ENCODE peak calls at places on chromosomes 4 and X, in seven cellular contexts. M is fibroblast of lung, Y is MM.1S, N is PC-3, H is mammary epithelial cell, B is GM23248, V is keratinocyte. T is an unnamed sample.

GRCh38 chrX:3939967-3940610 is 226.6 kb upstream of the PRKX start:
- DNase-seq in V (no peak), M (peak), H (peak), B (peak), N (peak), Y (peak), T (no peak)

GRCh38 chrX:3638280-3638873 is 75.1 kb downstream of the PRKX start:
- DNase-seq in B (peak), M (peak), Y (peak), N (peak), V (no peak), H (peak), T (no peak)

GRCh38 chrX:31563792-31564191 is 492.0 kb upstream of the FTHL17 start:
- DNase-seq in B (no peak), H (no peak), V (no peak), Y (no peak), M (no peak), N (no peak), T (no peak)

GRCh38 chrX:16827225-16827624 is 41.0 kb downstream of the TXLNG start:
- DNase-seq in M (no peak), N (no peak), H (peak), B (peak), V (no peak), Y (no peak), T (no peak)

GRCh38 chr4:169070071-169070894 is 60.2 kb upstream of the CBR4 start:
- DNase-seq in N (peak), V (peak), Y (no peak), B (peak), H (peak), M (no peak), T (peak)

GRCh38 chrX:69501433-69501832 is 2.7 kb upstream of the NALF2 start:
- DNase-seq in N (peak), B (no peak), H (no peak), Y (peak), M (no peak), V (no peak), T (no peak)

GRCh38 chr4:180150818-180151217 is 2092.4 kb upstream of the TENM3 start:
- DNase-seq in B (peak), M (peak), N (peak), H (no peak), Y (peak), V (no peak), T (no peak)

GRCh38 chr4:84530871-84531270 is 31.8 kb upstream of the NKX6-1 start:
- DNase-seq in M (peak), N (peak), H (peak), B (peak), V (no peak), Y (no peak), T (no peak)

GRCh38 chrX:77431227-77431626 is 16.0 kb upstream of the FGF16 start:
- DNase-seq in N (no peak), Y (no peak), H (no peak), V (no peak), B (peak), M (peak), T (no peak)

GRCh38 chr4:128524311-128524710 is 236.7 kb upstream of the PGRMC2 start:
- DNase-seq in Y (no peak), N (peak), M (peak), V (peak), H (peak), B (peak), T (peak)

GRCh38 chrX:64093761-64094160 is 111.7 kb downstream of the AMER1 start:
- DNase-seq in B (peak), V (no peak), H (no peak), N (peak), M (peak), Y (no peak), T (no peak)

GRCh38 chrX:13250831-13251612 is 68.8 kb downstream of the ATXN3L start:
- DNase-seq in Y (no peak), M (peak), H (no peak), B (peak), V (no peak), N (no peak), T (no peak)

GRCh38 chrX:13252726-13253125 is 67.1 kb downstream of the ATXN3L start:
- DNase-seq in V (no peak), M (peak), B (no peak), H (no peak), Y (no peak), N (no peak), T (no peak)

GRCh38 chrX:13254870-13255269 is 65.0 kb downstream of the ATXN3L start:
- DNase-seq in H (no peak), Y (no peak), B (no peak), V (no peak), M (no peak), N (no peak), T (no peak)

GRCh38 chrX:13254076-13254785 is 65.6 kb downstream of the ATXN3L start:
- DNase-seq in H (peak), Y (peak), B (peak), M (peak), V (no peak), N (peak), T (no peak)

GRCh38 chrX:13253223-13253622 is 66.6 kb downstream of the ATXN3L start:
- DNase-seq in N (no peak), B (no peak), Y (no peak), V (no peak), H (no peak), M (no peak), T (no peak)
- H3K9ac ChIP-seq in N (no peak), B (no peak), Y (no peak), V (no peak), H (no peak), M (no peak), T (no peak)

DNA sequence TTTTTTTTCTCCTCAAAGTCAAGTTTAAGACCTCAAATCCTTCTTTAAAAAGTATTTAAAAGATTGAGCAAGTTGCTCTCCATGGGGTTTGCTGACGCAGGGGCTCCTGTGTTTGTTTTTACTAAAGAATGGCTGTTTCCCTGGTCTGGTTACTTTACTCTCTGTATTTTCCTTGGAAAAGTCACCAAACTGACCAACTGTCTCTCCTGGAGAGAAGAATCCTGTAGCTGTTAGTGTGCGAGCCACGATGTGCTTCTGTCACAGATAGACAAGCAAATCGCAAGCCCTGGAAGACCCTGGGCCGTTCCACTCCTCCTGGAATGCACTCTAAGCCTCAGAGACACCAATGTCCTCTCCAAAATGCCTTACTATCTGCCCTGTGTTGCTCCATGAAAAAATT is 212.1 kb downstream of the CHIC2 start:
- DNase-seq in M (peak), B (no peak), N (no peak), Y (no peak), H (no peak), V (no peak), T (no peak)
- H3K9ac ChIP-seq in M (no peak), B (no peak), N (no peak), Y (no peak), H (no peak), V (no peak), T (no peak)

GRCh38 chrX:40420899-40421729 is 159.7 kb upstream of the ATP6AP2 start:
- DNase-seq in M (no peak), V (no peak), B (peak), N (no peak), H (peak), Y (no peak), T (no peak)
- H3K9ac ChIP-seq in M (no peak), V (no peak), B (no peak), N (no peak), H (no peak), Y (no peak), T (no peak)

DNA sequence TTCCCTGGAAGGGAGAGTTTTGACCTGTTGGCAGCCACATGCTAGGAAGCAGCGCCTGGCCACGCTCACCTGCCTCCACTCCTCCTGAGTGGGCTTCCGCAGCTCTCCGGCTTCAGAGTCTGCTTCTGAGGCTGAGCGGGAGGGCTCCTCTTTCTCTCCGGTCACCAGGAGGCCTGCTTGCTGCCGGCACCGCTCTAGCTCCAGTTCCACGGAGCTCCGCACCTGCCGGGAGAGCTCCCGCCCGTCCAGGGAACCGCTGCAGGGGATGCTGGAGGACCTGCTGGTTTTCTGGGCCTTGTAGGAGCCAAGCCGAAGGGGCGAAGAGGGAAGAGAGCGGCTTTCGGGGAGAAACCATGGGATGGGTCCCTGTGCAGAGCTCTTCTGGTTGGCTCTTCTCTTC is 26.0 kb downstream of the PPEF2 start:
- DNase-seq in V (no peak), Y (no peak), M (no peak), N (no peak), H (no peak), B (no peak), T (no peak)
- H3K9ac ChIP-seq in V (no peak), Y (no peak), M (no peak), N (no peak), H (no peak), B (no peak), T (no peak)

GRCh38 chr4:7046971-7047370 is 3.8 kb downstream of the TADA2B start:
- DNase-seq in Y (no peak), M (no peak), V (no peak), B (no peak), H (no peak), N (no peak), T (no peak)

GRCh38 chr4:7044415-7044930 is 1.3 kb downstream of the TADA2B start:
- DNase-seq in N (no peak), V (no peak), Y (no peak), M (no peak), B (peak), H (no peak), T (no peak)

GRCh38 chr4:7045553-7045952 is 2.4 kb downstream of the TADA2B start:
- DNase-seq in N (no peak), Y (no peak), M (no peak), H (no peak), B (no peak), V (no peak), T (no peak)

GRCh38 chr4:7048642-7049041 is 5.5 kb downstream of the TADA2B start:
- DNase-seq in B (no peak), Y (no peak), H (no peak), V (no peak), M (no peak), N (no peak), T (no peak)

DNA sequence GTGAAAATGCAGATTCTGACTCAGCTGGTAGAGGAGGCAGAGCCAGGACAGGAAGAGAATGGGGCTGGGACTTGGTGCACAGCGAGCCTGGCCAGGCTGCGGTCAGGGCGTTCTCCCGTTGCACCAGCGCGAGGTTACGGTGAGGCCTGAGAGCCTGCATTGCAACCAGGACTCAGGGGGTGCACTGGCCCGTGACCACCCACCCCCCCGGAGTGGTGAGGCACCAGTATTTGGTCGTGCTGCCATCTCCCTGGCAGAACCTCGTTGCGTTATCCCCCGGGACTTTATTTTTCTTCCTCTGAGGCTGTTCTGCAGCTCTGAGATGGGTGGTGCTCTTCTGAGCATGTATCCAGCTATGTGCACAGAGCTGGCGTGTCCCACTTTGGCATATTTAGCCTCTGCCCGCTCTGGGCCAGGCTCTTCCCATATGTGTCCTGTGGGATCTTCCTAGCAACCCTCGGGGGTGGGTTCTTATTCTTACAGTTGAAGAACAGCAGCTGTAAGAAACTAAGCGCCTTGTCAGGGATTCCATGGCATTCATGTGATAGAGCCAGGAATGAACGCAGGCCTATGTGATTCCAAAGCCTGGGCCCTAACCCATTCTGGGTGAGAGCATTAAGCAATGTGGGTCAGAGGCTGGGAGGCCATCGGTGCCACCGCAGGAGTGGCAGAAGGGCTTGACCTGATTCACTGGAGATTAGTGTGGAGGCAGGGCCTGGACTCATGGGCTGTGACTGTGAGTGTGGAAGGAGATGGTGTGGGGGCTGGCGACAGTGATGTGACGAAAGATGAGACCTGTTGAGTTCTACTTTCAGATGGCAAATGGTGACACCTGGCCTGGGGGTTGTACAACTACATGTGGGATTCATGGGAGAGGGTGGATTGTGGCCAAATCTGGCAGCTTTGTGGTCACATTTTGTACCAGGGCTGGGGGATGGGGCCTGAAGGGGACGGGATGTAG is 3.1 kb downstream of the TADA2B start:
- DNase-seq in H (no peak), N (peak), V (no peak), M (no peak), B (peak), Y (no peak), T (peak)
- H3K9ac ChIP-seq in H (no peak), N (no peak), V (no peak), M (no peak), B (peak), Y (no peak), T (peak)

DNA sequence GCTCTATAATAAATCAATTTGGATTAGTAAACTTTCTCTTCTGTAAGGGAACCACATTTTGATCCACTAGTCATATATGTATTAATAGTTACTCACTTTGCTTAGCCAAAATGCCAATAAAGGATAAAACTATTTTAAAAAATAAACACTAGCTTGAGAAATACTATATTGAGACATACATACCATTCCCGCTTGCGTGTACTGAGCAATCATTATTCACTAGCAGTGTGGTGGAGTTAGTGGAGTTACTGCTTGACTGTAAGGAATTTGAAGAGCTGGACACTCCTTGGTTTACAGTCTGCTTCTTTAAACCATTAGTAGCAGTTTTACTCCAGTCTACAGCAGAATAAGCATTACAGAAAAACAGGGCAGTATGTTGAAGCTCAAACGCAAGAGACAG is 10.8 kb upstream of the PHKA2 start:
- DNase-seq in B (peak), V (peak), H (peak), M (peak), N (peak), Y (no peak), T (no peak)
- H3K9ac ChIP-seq in B (peak), V (peak), H (peak), M (no peak), N (peak), Y (no peak), T (no peak)

DNA sequence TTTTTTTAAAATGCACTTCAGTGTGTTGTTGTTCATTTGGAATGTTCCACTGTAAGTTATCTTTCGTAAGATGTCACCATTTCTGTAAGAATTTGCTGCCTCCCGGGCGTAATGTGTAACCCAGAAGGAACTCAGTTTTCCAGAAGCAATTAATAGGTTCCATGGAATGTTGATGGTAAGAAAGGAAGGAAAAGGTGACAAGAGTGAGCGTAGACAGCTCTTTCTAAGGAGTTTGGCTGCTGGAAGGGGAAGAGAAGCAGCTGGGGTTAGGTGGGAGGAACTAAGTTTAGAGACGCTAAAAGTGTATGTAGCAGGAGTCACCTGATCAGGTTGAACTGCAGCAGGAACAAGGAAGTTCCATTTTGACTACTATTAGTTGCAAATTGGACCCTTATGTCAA is 35.9 kb downstream of the PNMA5 start:
- DNase-seq in Y (no peak), B (peak), M (no peak), V (no peak), H (no peak), N (peak), T (no peak)
- H3K9ac ChIP-seq in Y (no peak), B (peak), M (no peak), V (no peak), H (no peak), N (no peak), T (no peak)

DNA sequence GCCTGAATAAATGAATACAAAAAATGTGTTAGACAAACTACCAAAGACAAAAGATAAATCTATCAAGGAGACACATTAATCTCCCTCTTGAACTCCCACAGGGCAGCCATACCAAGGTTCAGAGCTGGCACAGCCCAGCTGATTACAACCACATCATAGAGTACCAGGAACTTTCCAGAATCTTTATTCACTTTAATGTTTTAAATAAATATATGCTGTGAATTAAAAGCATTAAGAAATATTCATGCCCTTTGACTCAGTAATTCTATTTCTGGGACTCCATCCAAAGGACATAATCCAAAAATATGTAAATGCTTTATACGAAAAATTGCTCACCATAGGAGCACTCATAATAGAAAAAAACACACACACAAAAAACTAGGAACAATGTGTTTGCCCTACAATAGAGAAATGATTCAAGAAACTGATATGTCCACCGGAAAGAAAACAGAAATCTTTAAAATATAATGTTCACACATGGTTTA is 126.0 kb downstream of the LDB2 start:
- DNase-seq in N (no peak), V (no peak), M (peak), Y (no peak), B (peak), H (no peak), T (no peak)
- H3K9ac ChIP-seq in N (no peak), V (no peak), M (no peak), Y (no peak), B (no peak), H (no peak), T (no peak)

DNA sequence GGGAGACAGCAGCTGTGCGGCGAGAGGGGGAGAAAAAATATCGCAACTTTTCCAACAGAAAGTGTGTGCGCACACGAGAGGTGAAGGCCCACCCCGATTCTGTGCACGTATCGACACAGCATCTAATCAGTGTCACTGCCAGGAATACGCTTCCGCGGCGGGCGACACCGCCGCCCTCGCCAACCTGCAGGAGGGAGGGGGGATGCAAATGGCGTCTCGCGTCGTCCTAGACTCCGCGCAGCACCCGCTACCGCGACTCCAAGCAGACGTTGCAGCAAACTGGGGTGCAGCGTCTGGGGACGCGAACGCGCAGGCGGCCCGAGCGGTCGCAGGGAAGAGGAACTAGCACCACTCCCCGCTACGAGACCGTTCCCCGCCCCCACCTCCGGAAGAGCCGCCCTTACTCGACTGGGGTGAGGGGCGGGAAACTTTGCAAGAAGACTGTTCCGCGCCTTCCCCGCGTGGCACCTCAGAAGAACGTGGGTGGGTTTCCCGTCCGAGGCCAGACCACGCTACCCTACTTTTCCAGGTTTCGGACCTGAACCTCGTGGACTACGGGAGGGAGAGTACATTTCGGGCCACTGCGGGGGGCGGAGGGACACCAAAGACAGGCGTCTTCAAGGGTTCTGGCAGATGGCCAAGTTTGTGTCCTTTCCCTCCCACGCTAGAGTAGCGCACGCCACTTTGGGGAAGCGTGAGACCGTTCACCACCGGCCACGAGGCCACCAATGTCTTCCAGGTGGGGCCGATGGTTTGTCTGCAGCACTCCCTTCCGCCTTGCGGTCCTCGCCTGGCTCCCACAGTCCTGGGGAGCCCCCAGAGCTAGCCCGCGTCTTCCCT is 77.9 kb upstream of the BCOR start:
- DNase-seq in N (peak), B (peak), Y (peak), V (no peak), H (no peak), M (peak), T (peak)
- H3K9ac ChIP-seq in N (peak), B (peak), Y (peak), V (peak), H (no peak), M (peak), T (peak)

T was measured in kidney.